ENCODE peak calls at places on chromosome 13, in four cellular contexts. One of them, this sample, is unnamed.

GRCh38 chr13:100789481-100789880 is 114.9 kb upstream of the TMTC4 start:
- DNase-seq in psoas muscle: no peak
- DNase-seq in brain microvascular endothelial cell: peak; percentile 6
- DNase-seq in gastrocnemius medialis: no peak
- DNase-seq in this sample: no peak

GRCh38 chr13:82698941-82699340 is 1183.3 kb downstream of the SLITRK1 start:
- DNase-seq in psoas muscle: no peak
- DNase-seq in brain microvascular endothelial cell: no peak
- DNase-seq in gastrocnemius medialis: no peak
- DNase-seq in this sample: no peak

GRCh38 chr13:90105881-90106496 is 1241.5 kb upstream of the MIR17HG start:
- DNase-seq in psoas muscle: no peak
- DNase-seq in brain microvascular endothelial cell: peak; percentile 2
- DNase-seq in gastrocnemius medialis: no peak
- DNase-seq in this sample: no peak

GRCh38 chr13:40200273-40200978 is 466.0 kb downstream of the FOXO1 start:
- DNase-seq in psoas muscle: no peak
- DNase-seq in brain microvascular endothelial cell: no peak
- DNase-seq in gastrocnemius medialis: no peak
- DNase-seq in this sample: no peak

GRCh38 chr13:76503756-76504155 is 382.4 kb downstream of the KCTD12 start:
- DNase-seq in psoas muscle: no peak
- DNase-seq in brain microvascular endothelial cell: no peak
- DNase-seq in gastrocnemius medialis: no peak
- DNase-seq in this sample: no peak

GRCh38 chr13:101773062-101773461 is 320.6 kb downstream of the ITGBL1 start:
- DNase-seq in psoas muscle: no peak
- DNase-seq in brain microvascular endothelial cell: no peak
- DNase-seq in gastrocnemius medialis: no peak
- DNase-seq in this sample: no peak

GRCh38 chr13:113976711-113977684 is 3.1 kb upstream of the C13orf46 start:
- DNase-seq in psoas muscle: peak; percentile 17
- DNase-seq in brain microvascular endothelial cell: peak; percentile 61
- DNase-seq in gastrocnemius medialis: no peak
- DNase-seq in this sample: no peak

GRCh38 chr13:101611491-101612475 is 159.3 kb downstream of the ITGBL1 start:
- DNase-seq in psoas muscle: no peak
- DNase-seq in brain microvascular endothelial cell: peak; percentile 37
- DNase-seq in gastrocnemius medialis: no peak
- DNase-seq in this sample: no peak

GRCh38 chr13:72437458-72437857 is 290.0 kb downstream of the MZT1 start:
- DNase-seq in psoas muscle: no peak
- DNase-seq in brain microvascular endothelial cell: peak; percentile 55
- DNase-seq in gastrocnemius medialis: no peak
- DNase-seq in this sample: no peak

GRCh38 chr13:106619688-106620555 is 52.0 kb upstream of the ARGLU1 start:
- DNase-seq in psoas muscle: no peak
- DNase-seq in brain microvascular endothelial cell: peak; percentile 46
- DNase-seq in gastrocnemius medialis: peak; percentile 14
- DNase-seq in this sample: no peak

GRCh38 chr13:75761373-75761772 is 125.2 kb downstream of the LMO7 start:
- DNase-seq in psoas muscle: no peak
- DNase-seq in brain microvascular endothelial cell: no peak
- DNase-seq in gastrocnemius medialis: no peak
- DNase-seq in this sample: no peak

GRCh38 chr13:105587786-105588185 is 947.7 kb downstream of the EFNB2 start:
- DNase-seq in psoas muscle: no peak
- DNase-seq in brain microvascular endothelial cell: peak; percentile 71
- DNase-seq in gastrocnemius medialis: no peak
- DNase-seq in this sample: no peak

GRCh38 chr13:110784748-110785147 is 71.2 kb downstream of the ING1 start:
- DNase-seq in psoas muscle: no peak
- DNase-seq in brain microvascular endothelial cell: no peak
- DNase-seq in gastrocnemius medialis: no peak
- DNase-seq in this sample: no peak

GRCh38 chr13:66994498-66995365 is 235.4 kb downstream of the PCDH9 start:
- DNase-seq in psoas muscle: no peak
- DNase-seq in brain microvascular endothelial cell: no peak
- DNase-seq in gastrocnemius medialis: no peak
- DNase-seq in this sample: no peak

GRCh38 chr13:85565652-85566051 is 233.6 kb downstream of the SLITRK6 start:
- DNase-seq in psoas muscle: no peak
- DNase-seq in brain microvascular endothelial cell: no peak
- DNase-seq in gastrocnemius medialis: no peak
- DNase-seq in this sample: no peak

GRCh38 chr13:95204231-95204765 is 97.0 kb downstream of the ABCC4 start:
- DNase-seq in psoas muscle: no peak
- DNase-seq in brain microvascular endothelial cell: no peak
- DNase-seq in gastrocnemius medialis: no peak
- DNase-seq in this sample: no peak

GRCh38 chr13:110340812-110341444 is 33.8 kb downstream of the COL4A2 start:
- DNase-seq in psoas muscle: peak; percentile 80
- DNase-seq in brain microvascular endothelial cell: peak; percentile 93
- DNase-seq in gastrocnemius medialis: peak; percentile 56
- DNase-seq in this sample: peak; percentile 86

GRCh38 chr13:67231481-67231940 is 1.4 kb upstream of the PCDH9 start:
- DNase-seq in psoas muscle: no peak
- DNase-seq in brain microvascular endothelial cell: no peak
- DNase-seq in gastrocnemius medialis: no peak
- DNase-seq in this sample: no peak

GRCh38 chr13:32225494-32225931 is 89.7 kb downstream of the ZAR1L start:
- DNase-seq in psoas muscle: no peak
- DNase-seq in brain microvascular endothelial cell: peak; percentile 31
- DNase-seq in gastrocnemius medialis: no peak
- DNase-seq in this sample: no peak

GRCh38 chr13:59734393-59734792 is 429.3 kb downstream of the DIAPH3 start:
- DNase-seq in psoas muscle: no peak
- DNase-seq in brain microvascular endothelial cell: no peak
- DNase-seq in gastrocnemius medialis: no peak
- DNase-seq in this sample: no peak

GRCh38 chr13:70188567-70188966 is 80.3 kb upstream of the KLHL1 start:
- DNase-seq in psoas muscle: no peak
- DNase-seq in brain microvascular endothelial cell: no peak
- DNase-seq in gastrocnemius medialis: no peak
- DNase-seq in this sample: no peak

GRCh38 chr13:80584785-80585184 is 243.9 kb upstream of the SPRY2 start:
- DNase-seq in psoas muscle: no peak
- DNase-seq in brain microvascular endothelial cell: no peak
- DNase-seq in gastrocnemius medialis: no peak
- DNase-seq in this sample: no peak

GRCh38 chr13:39616087-39616694 is 13.2 kb upstream of the LHFPL6 start:
- DNase-seq in psoas muscle: no peak
- DNase-seq in brain microvascular endothelial cell: peak; percentile 56
- DNase-seq in gastrocnemius medialis: peak; percentile 22
- DNase-seq in this sample: no peak

GRCh38 chr13:38385152-38385891 is 35.7 kb downstream of the UFM1 start:
- DNase-seq in psoas muscle: no peak
- DNase-seq in brain microvascular endothelial cell: no peak
- DNase-seq in gastrocnemius medialis: no peak
- DNase-seq in this sample: no peak

GRCh38 chr13:67736646-67737420 is 506.7 kb upstream of the PCDH9 start:
- DNase-seq in psoas muscle: no peak
- DNase-seq in brain microvascular endothelial cell: peak; percentile 81
- DNase-seq in gastrocnemius medialis: no peak
- DNase-seq in this sample: no peak

GRCh38 chr13:83895994-83896580 is 13.8 kb upstream of the SLITRK1 start:
- DNase-seq in psoas muscle: no peak
- DNase-seq in brain microvascular endothelial cell: peak; percentile 31
- DNase-seq in gastrocnemius medialis: no peak
- DNase-seq in this sample: no peak

GRCh38 chr13:59279024-59279423 is 884.7 kb downstream of the DIAPH3 start:
- DNase-seq in psoas muscle: no peak
- DNase-seq in brain microvascular endothelial cell: no peak
- DNase-seq in gastrocnemius medialis: no peak
- DNase-seq in this sample: no peak

GRCh38 chr13:31236211-31236786 is 36.5 kb downstream of the B3GLCT start:
- DNase-seq in psoas muscle: no peak
- DNase-seq in brain microvascular endothelial cell: peak; percentile 42
- DNase-seq in gastrocnemius medialis: no peak
- DNase-seq in this sample: no peak

GRCh38 chr13:34412817-34413365 is 529.2 kb upstream of the NBEA start:
- DNase-seq in psoas muscle: no peak
- DNase-seq in brain microvascular endothelial cell: peak; percentile 41
- DNase-seq in gastrocnemius medialis: no peak
- DNase-seq in this sample: no peak

GRCh38 chr13:95323930-95324662 is 22.8 kb upstream of the ABCC4 start:
- DNase-seq in psoas muscle: no peak
- DNase-seq in brain microvascular endothelial cell: no peak
- DNase-seq in gastrocnemius medialis: no peak
- DNase-seq in this sample: no peak

DNA sequence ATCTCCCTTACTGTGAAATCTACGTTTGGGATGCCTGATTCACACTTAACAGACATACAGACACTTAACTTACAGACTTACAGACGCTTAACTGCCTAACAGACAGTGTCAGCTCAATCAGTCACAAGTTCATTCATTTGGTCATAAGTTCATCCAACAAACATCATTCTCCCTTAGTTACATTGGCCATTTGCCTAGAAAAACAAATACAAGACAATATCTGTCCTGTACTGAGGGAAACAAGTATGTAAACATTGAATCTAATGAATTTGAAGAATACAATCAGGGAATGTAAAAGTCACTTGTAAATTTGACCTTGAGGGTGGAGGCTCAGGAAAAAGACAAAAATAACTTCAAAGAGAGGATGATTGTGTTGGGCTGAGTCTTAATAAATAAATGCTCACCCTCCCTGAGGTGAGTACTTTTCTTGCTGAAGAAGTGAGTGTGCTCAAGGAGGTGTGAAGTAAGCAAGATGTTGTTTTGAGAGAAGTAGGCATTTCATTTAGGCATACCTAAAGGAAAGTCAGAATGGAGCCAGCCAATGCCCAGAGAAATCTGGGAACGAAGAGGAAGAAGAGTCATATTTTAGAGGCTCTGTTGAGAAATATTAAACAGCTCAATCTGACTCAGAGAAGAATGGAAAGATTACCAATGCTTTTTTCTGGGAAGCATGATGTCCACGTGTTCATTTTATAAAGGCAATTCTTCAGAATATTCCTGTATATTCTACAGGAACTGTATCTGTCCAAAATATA is 958.4 kb upstream of the SLC10A2 start:
- DNase-seq in psoas muscle: no peak
- DNase-seq in brain microvascular endothelial cell: peak; percentile 73
- DNase-seq in gastrocnemius medialis: no peak
- DNase-seq in this sample: no peak
- H3K27ac ChIP-seq in psoas muscle: no peak overlapping the region
- H3K27ac ChIP-seq in brain microvascular endothelial cell: peak overlapping the region; percentile 63
- H3K27ac ChIP-seq in gastrocnemius medialis: no peak overlapping the region
- H3K27ac ChIP-seq in this sample: no peak overlapping the region

DNA sequence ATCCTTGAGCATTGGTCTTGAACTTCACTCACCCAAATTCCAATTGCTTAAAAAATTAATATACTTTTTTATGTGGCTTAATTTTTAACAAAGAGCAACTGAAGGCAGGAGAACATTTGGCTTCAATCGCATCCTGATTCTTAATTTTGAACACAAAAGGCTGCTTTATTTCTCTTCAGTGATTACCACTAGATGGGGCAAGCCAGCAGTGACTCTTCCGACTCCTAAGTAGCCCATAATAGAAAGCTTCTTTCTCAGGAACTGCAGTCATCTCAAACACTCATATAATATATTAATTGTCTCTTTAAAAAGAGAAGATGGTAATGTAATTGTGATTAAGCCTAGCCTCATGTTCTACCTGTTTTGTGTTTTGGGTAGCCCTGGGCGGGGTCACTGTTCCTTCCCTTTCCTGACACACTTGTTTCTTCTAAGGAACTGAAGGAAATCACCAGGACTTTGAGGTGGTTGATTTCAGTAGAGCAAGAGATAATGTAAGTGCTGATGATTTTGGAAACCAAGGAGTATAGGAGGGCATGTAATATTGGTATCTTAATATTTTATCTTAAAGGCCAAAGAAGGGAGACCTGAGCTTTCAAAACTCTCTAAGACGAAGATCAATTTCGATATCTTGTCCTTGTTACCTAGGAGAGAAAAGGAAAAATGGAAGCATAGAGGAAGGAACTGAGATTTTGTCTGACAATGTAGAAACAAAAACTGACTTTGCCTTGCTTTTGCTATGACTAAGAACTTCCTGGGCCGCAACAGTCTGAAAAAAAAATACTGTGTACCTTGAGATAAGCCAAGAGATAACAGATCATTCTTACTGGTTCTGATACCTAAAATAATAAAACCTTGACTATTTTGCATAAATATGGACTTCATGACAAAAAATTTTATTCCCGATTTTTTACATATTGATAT is 73.1 kb downstream of the TNFSF13B start:
- DNase-seq in psoas muscle: no peak
- DNase-seq in brain microvascular endothelial cell: peak; percentile 22
- DNase-seq in gastrocnemius medialis: no peak
- DNase-seq in this sample: no peak
- H3K27ac ChIP-seq in psoas muscle: no peak overlapping the region
- H3K27ac ChIP-seq in brain microvascular endothelial cell: no peak overlapping the region
- H3K27ac ChIP-seq in gastrocnemius medialis: no peak overlapping the region
- H3K27ac ChIP-seq in this sample: no peak overlapping the region

DNA sequence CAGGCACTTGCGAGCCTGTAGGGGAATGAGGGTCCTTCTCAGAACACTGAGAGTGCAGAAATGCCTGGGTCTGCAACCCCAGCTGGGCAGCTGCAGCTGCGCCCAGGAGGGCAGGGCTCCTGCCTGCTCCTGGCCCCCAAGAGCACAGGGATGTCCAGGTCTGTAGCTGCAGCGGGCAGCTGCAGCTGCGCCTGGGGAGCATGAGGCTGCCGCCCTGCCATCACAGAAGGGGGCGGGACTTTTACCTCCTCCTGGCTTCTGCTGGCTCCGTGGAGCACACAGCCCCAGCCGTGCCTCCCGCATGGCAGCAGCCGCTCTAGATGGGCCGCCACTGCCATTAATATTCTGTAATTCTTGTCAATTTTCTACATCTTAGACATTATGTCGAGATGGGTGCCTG is 17.8 kb downstream of the CPB2 start:
- DNase-seq in psoas muscle: no peak
- DNase-seq in brain microvascular endothelial cell: no peak
- DNase-seq in gastrocnemius medialis: no peak
- DNase-seq in this sample: no peak
- H3K27ac ChIP-seq in psoas muscle: no peak overlapping the region
- H3K27ac ChIP-seq in brain microvascular endothelial cell: no peak overlapping the region
- H3K27ac ChIP-seq in gastrocnemius medialis: no peak overlapping the region
- H3K27ac ChIP-seq in this sample: no peak overlapping the region

DNA sequence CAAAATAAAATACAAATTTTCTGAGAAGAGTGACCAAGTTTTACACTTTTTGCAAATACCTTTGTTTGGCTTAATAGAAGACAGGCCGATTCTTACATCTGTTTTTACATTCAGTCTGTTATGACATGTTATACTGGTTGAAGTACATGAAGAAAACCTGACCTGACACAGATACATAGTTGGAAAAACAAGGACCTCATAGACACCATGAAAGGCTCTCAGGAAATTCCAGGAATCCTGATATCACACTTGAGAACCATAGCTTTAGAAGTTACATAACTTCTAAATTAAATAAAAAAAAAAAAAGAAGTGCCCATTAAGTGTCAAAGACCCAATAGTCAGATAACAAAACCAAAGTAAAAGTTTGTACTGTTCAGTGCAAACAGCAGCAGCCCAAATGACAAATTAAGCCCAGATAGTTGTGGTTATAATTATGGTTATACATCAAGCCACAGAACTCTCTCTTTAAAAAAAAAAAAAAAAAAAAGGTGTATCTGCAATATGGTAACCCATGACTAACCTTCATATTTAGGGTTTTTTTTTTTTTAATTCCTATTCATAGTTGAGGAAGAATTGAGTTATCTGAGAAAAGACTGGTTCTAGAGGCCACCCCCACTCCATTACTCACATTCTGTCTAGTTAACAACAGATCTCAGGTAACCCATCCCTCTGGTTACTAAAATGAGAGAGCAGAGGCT is 19.8 kb downstream of the RBM26 start:
- DNase-seq in psoas muscle: no peak
- DNase-seq in brain microvascular endothelial cell: no peak
- DNase-seq in gastrocnemius medialis: no peak
- DNase-seq in this sample: no peak
- H3K27ac ChIP-seq in psoas muscle: peak overlapping the region; percentile 47
- H3K27ac ChIP-seq in brain microvascular endothelial cell: no peak overlapping the region
- H3K27ac ChIP-seq in gastrocnemius medialis: peak overlapping the region; percentile 56
- H3K27ac ChIP-seq in this sample: no peak overlapping the region

This sample was measured in tibial artery.